ENCODE peak calls at places on chromosomes 13 and 19, in eight cellular contexts. Q, P, J, D, R, G, N and I are unnamed samples.

GRCh38 chr13:91174886-91175501 is 172.5 kb upstream of the MIR17HG start:
- DNase-seq in Q (no peak), D (no peak), J (no peak), N (peak), P (no peak), R (no peak), G (no peak), I (no peak)

GRCh38 chr19:29603308-29603707 is 2.8 kb upstream of the POP4 start:
- DNase-seq in N (peak), P (no peak), D (no peak), R (no peak), J (no peak), G (no peak), Q (no peak), I (no peak)

GRCh38 chr19:32830231-32831014 is 39.1 kb downstream of the SLC7A9 start:
- DNase-seq in J (no peak), G (no peak), P (no peak), D (peak), R (no peak), N (no peak), Q (no peak), I (no peak)

GRCh38 chr13:19978830-19979437 is 20.4 kb downstream of the ZMYM2 start:
- DNase-seq in D (no peak), N (no peak), P (no peak), J (no peak), Q (no peak), R (no peak), G (no peak), I (no peak)

GRCh38 chr13:24709186-24709913 is 29.1 kb downstream of the ATP12A start:
- DNase-seq in N (no peak), Q (peak), P (no peak), G (peak), R (peak), J (no peak), D (no peak), I (no peak)

GRCh38 chr13:78606471-78607408 is 3.4 kb upstream of the POU4F1 start:
- DNase-seq in P (no peak), G (no peak), J (no peak), D (no peak), Q (no peak), N (peak), R (no peak), I (no peak)

GRCh38 chr13:92612892-92613291 is 613.7 kb upstream of the GPC6 start:
- DNase-seq in J (no peak), D (no peak), G (no peak), R (no peak), N (no peak), Q (no peak), P (no peak), I (no peak)

GRCh38 chr13:33312150-33312908 is 26.8 kb upstream of the STARD13 start:
- DNase-seq in D (peak), G (no peak), N (no peak), J (no peak), P (no peak), Q (no peak), R (no peak), I (peak)

GRCh38 chr19:5691930-5692784 is 2.1 kb downstream of the RPL36 start:
- DNase-seq in D (no peak), Q (no peak), P (no peak), R (no peak), G (no peak), J (no peak), N (peak), I (no peak)

GRCh38 chr13:110913322-110913721 is 1.5 kb downstream of the ANKRD10 start:
- DNase-seq in P (no peak), Q (peak), N (no peak), G (peak), R (peak), D (peak), J (no peak), I (no peak)

GRCh38 chr19:34228762-34229161 is 25.6 kb upstream of the GARRE1 start:
- DNase-seq in P (no peak), G (no peak), J (no peak), D (no peak), Q (no peak), R (no peak), N (no peak), I (no peak)

GRCh38 chr13:29704648-29705047 is 109.2 kb upstream of the SLC7A1 start:
- DNase-seq in Q (no peak), D (no peak), G (no peak), R (no peak), P (no peak), J (no peak), N (no peak), I (no peak)

GRCh38 chr19:4517451-4518057 is 732 bp downstream of the PLIN4 start:
- DNase-seq in G (no peak), P (no peak), R (no peak), N (no peak), D (no peak), J (no peak), Q (no peak), I (no peak)

GRCh38 chr19:4521170-4521887 is 3.0 kb upstream of the PLIN4 start:
- DNase-seq in P (no peak), J (no peak), D (no peak), N (no peak), G (no peak), Q (no peak), R (no peak), I (no peak)

GRCh38 chr19:4518345-4519171 is at the start of gene PLIN4:
- DNase-seq in R (no peak), P (no peak), J (no peak), N (peak), D (peak), Q (no peak), G (no peak), I (no peak)

GRCh38 chr19:4519521-4520277 is 1.4 kb upstream of the PLIN4 start:
- DNase-seq in D (no peak), P (peak), R (no peak), Q (no peak), J (no peak), G (no peak), N (no peak), I (no peak)

GRCh38 chr19:4519172-4519496 is 848 bp upstream of the PLIN4 start:
- DNase-seq in J (no peak), N (no peak), R (no peak), P (no peak), G (no peak), Q (no peak), D (no peak), I (no peak)
- H3K27ac ChIP-seq in J (no peak), N (no peak), R (no peak), P (no peak), G (no peak), Q (peak), D (no peak), I (peak)

GRCh38 chr19:17560205-17560595 is 4.8 kb downstream of the COLGALT1 start:
- DNase-seq in G (no peak), N (no peak), P (no peak), D (peak), J (no peak), R (no peak), Q (no peak), I (no peak)
- H3K27ac ChIP-seq in G (no peak), N (no peak), P (no peak), D (peak), J (no peak), R (no peak), Q (peak), I (peak)

GRCh38 chr13:101660711-101661110 is 208.2 kb downstream of the ITGBL1 start:
- DNase-seq in P (no peak), R (no peak), Q (no peak), G (no peak), D (no peak), J (no peak), N (no peak), I (no peak)

GRCh38 chr13:101661839-101662238 is 209.4 kb downstream of the ITGBL1 start:
- DNase-seq in R (no peak), D (no peak), P (no peak), Q (no peak), G (no peak), N (no peak), J (no peak), I (no peak)
- H3K27ac ChIP-seq in R (no peak), D (no peak), P (no peak), Q (no peak), G (no peak), N (no peak), J (no peak), I (no peak)

DNA sequence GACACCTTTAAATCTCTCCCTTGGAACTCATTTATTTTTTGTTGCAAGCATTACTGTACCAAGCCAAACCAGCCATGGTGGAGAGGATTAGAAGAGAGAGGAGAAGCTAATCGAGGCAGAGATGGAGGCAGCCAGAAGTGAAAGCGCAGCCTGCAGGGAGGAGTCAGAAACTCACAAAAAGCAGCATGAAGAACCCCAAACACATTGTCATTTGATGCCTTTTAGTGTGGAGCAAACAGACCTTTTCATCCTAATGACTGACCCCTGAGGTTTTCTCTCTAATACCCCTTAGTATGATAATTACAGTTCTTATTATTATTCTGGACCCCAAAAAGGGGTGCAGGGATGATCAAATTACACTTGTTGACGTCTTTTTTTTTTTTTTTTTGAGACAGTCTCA is 62.5 kb downstream of the TNFRSF19 start:
- DNase-seq in J (no peak), R (no peak), Q (no peak), P (no peak), N (no peak), G (no peak), D (no peak), I (no peak)
- H3K27ac ChIP-seq in J (no peak), R (no peak), Q (no peak), P (no peak), N (no peak), G (no peak), D (no peak), I (no peak)

DNA sequence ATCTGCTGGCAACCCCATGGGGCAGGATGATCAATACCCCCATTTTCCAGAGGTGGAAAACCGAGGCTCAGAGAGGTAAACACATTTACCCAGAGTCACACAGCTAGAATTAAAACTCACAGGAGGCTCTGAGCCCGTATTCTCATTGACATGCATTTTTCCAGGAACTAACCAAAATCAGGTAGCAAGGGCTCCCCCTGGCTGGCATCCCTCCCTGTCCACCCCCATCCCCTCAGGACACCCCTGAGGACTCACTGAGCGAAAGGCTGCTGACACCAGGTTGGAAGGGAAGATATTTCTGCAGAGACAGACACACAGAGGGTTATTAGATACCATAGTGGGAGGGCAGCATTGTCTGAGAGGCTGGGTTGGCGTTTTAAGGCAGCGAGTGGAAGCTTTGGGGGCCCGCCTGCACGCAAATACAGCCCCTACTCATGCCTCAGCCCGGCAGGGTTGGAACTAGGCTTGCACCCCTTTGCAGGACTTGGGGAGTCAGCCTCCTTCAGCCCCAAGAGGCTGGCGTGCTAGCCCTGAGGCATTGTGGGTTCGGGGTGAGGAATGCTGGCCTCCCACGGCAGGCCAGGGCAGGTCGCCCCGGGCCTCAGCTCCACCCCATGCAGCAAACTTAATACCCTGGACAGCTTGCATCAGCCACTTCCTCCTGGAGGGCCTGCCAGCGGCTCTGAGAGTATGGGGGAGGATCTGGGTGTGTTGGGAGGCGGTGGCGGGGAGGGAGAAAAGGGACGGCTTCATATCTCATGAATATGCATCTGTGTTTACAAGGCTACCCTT is 3.9 kb downstream of the SLC1A5 start:
- DNase-seq in Q (peak), R (peak), D (peak), G (peak), J (peak), P (peak), N (peak), I (peak)
- H3K27ac ChIP-seq in Q (peak), R (no peak), D (peak), G (peak), J (peak), P (peak), N (peak), I (peak)